ENCODE peak calls at places on chromosomes 2 and 18, in four cellular contexts. X is Daoy, P is amniotic stem cell, Q is testis. U is an unnamed sample.

GRCh38 chr18:43129946-43130523 is 14.6 kb upstream of the RIT2 start:
- DNase-seq in X (no peak), P (no peak), Q (no peak), U (peak)

GRCh38 chr18:48961547-48961946 is 10.8 kb upstream of the SMAD7 start:
- DNase-seq in X (peak), P (no peak), Q (no peak), U (peak)

GRCh38 chr2:120632796-120633646 is 102.6 kb upstream of the GLI2 start:
- DNase-seq in X (no peak), P (no peak), Q (no peak), U (peak)

GRCh38 chr2:46364797-46365457 is 67.7 kb downstream of the EPAS1 start:
- DNase-seq in X (peak), P (peak), Q (peak), U (no peak)

GRCh38 chr2:69390001-69390400 is 3.0 kb upstream of the GFPT1 start:
- DNase-seq in X (no peak), P (no peak), Q (no peak), U (no peak)

GRCh38 chr18:79519751-79520472 is 124.2 kb downstream of the NFATC1 start:
- DNase-seq in X (no peak), P (no peak), Q (peak), U (no peak)

GRCh38 chr2:230893338-230893737 is 28.6 kb downstream of the ITM2C start:
- DNase-seq in X (no peak), P (no peak), Q (no peak), U (no peak)

GRCh38 chr18:24631238-24632025 is 171.0 kb downstream of the HRH4 start:
- DNase-seq in X (peak), P (no peak), Q (peak), U (no peak)

GRCh38 chr2:30655660-30656059 is 151.6 kb downstream of the CAPN13 start:
- DNase-seq in X (peak), P (no peak), Q (no peak), U (no peak)

GRCh38 chr2:68357608-68358337 is 7.3 kb upstream of the PLEK start:
- DNase-seq in X (peak), P (no peak), Q (peak), U (no peak)

GRCh38 chr2:42110287-42110973 is 58.7 kb upstream of the EML4 start:
- DNase-seq in X (no peak), P (no peak), Q (peak), U (no peak)

GRCh38 chr2:98601532-98602132 is 6.7 kb downstream of the COA5 start:
- DNase-seq in X (peak), P (no peak), Q (peak), U (peak)

GRCh38 chr2:162782138-162782537 is 56.4 kb downstream of the KCNH7 start:
- DNase-seq in X (no peak), P (no peak), Q (no peak), U (no peak)

GRCh38 chr2:109009920-109010610 is 21.0 kb upstream of the EDAR start:
- DNase-seq in X (no peak), P (no peak), Q (no peak), U (no peak)